ENCODE peak calls at places on chromosomes 7 and 10, in nine cellular contexts. V is K562, U is HCT116, X is GM23338, W is neuronal stem cell, A is mammary epithelial cell, L is IMR-90, O is H9, G is neural progenitor cell. S is an unnamed sample.

GRCh38 chr10:27258838-27259532 is 18.4 kb upstream of the ACBD5 start:
- DNase-seq in V (no peak), U (no peak), X (peak), W (no peak), A (no peak), L (no peak), O (peak), G (peak), S (no peak)

GRCh38 chr7:130668258-130669050 is at the start of gene COPG2:
- DNase-seq in V (peak), U (peak), X (peak), W (peak), A (peak), L (peak), O (peak), G (peak), S (peak)

GRCh38 chr7:77460057-77460486 is 43.9 kb upstream of the GSAP start:
- DNase-seq in V (no peak), U (peak), X (peak), W (no peak), A (no peak), L (no peak), O (no peak), G (no peak), S (peak)

GRCh38 chr10:31018977-31019376 is 12.7 kb downstream of the ZNF438 start:
- DNase-seq in V (no peak), U (no peak), X (no peak), W (no peak), A (peak), L (no peak), O (no peak), G (peak), S (peak)

GRCh38 chr10:14302035-14302434 is 28.7 kb downstream of the FRMD4A start:
- DNase-seq in V (no peak), U (no peak), X (peak), W (no peak), A (peak), L (peak), O (no peak), G (peak), S (no peak)

GRCh38 chr7:35446091-35446490 is 192.2 kb upstream of the TBX20 start:
- DNase-seq in V (no peak), U (no peak), X (peak), W (peak), A (no peak), L (no peak), O (no peak), G (peak), S (no peak)

GRCh38 chr10:110420401-110421193 is 77.1 kb upstream of the DUSP5 start:
- DNase-seq in V (no peak), U (no peak), X (no peak), W (no peak), A (peak), L (peak), O (no peak), G (no peak), S (no peak)

GRCh38 chr7:65307651-65308299 is 65.9 kb upstream of the ZNF92 start:
- DNase-seq in V (peak), U (peak), X (peak), W (peak), A (peak), L (peak), O (peak), G (peak), S (peak)

GRCh38 chr7:12646139-12646538 is 41.3 kb upstream of the ARL4A start:
- DNase-seq in V (no peak), U (no peak), X (peak), W (no peak), A (no peak), L (peak), O (no peak), G (peak), S (peak)

GRCh38 chr7:70749831-70750230 is 382.1 kb upstream of the GALNT17 start:
- DNase-seq in V (no peak), U (no peak), X (no peak), W (no peak), A (no peak), L (no peak), O (no peak), G (no peak), S (no peak)

GRCh38 chr7:148503900-148504487 is 86.6 kb upstream of the C7orf33 start:
- DNase-seq in V (peak), U (peak), X (peak), W (no peak), A (peak), L (peak), O (no peak), G (peak), S (no peak)

GRCh38 chr10:84238909-84239308 is 2.4 kb downstream of the LRIT1 start:
- DNase-seq in V (no peak), U (no peak), X (no peak), W (no peak), A (peak), L (peak), O (no peak), G (no peak), S (no peak)

GRCh38 chr10:69043931-69044531 is 43.9 kb upstream of the SRGN start:
- DNase-seq in V (no peak), U (no peak), X (no peak), W (no peak), A (no peak), L (no peak), O (no peak), G (no peak), S (no peak)

GRCh38 chr10:20630092-20630643 is 266.9 kb downstream of the NEBL start:
- DNase-seq in V (no peak), U (no peak), X (no peak), W (no peak), A (peak), L (no peak), O (no peak), G (no peak), S (no peak)

GRCh38 chr10:62961951-62962523 is 145.9 kb upstream of the EGR2 start:
- DNase-seq in V (no peak), U (no peak), X (no peak), W (no peak), A (no peak), L (no peak), O (no peak), G (peak), S (no peak)

GRCh38 chr7:74174606-74175082 is 488 bp downstream of the EIF4H start:
- DNase-seq in V (no peak), U (no peak), X (peak), W (peak), A (peak), L (peak), O (peak), G (peak), S (peak)

GRCh38 chr10:116076616-116077015 is 196.4 kb downstream of the GFRA1 start:
- DNase-seq in V (no peak), U (no peak), X (no peak), W (no peak), A (no peak), L (no peak), O (no peak), G (no peak), S (no peak)

GRCh38 chr7:133735222-133735621 is 391.9 kb upstream of the LRGUK start:
- DNase-seq in V (no peak), U (no peak), X (no peak), W (no peak), A (no peak), L (peak), O (no peak), G (no peak), S (no peak)

GRCh38 chr7:121605297-121605640 is 209.2 kb upstream of the FAM3C start:
- DNase-seq in V (no peak), U (no peak), X (no peak), W (no peak), A (peak), L (peak), O (no peak), G (no peak), S (peak)

GRCh38 chr7:108109216-108109908 is 20.8 kb downstream of the LAMB4 start:
- DNase-seq in V (no peak), U (peak), X (peak), W (no peak), A (no peak), L (no peak), O (no peak), G (peak), S (peak)

GRCh38 chr7:137130751-137131158 is 212.8 kb downstream of the PTN start:
- DNase-seq in V (no peak), U (no peak), X (peak), W (no peak), A (peak), L (peak), O (no peak), G (no peak), S (peak)

GRCh38 chr7:135716677-135717238 is 11.2 kb downstream of the SLC13A4 start:
- DNase-seq in V (no peak), U (no peak), X (no peak), W (no peak), A (peak), L (peak), O (no peak), G (no peak), S (no peak)

GRCh38 chr7:50953820-50954219 is 171.1 kb upstream of the GRB10 start:
- DNase-seq in V (no peak), U (no peak), X (no peak), W (no peak), A (peak), L (peak), O (no peak), G (peak), S (peak)

GRCh38 chr10:8138471-8138870 is 84.0 kb downstream of the GATA3 start:
- DNase-seq in V (no peak), U (no peak), X (no peak), W (no peak), A (peak), L (peak), O (no peak), G (no peak), S (no peak)

DNA sequence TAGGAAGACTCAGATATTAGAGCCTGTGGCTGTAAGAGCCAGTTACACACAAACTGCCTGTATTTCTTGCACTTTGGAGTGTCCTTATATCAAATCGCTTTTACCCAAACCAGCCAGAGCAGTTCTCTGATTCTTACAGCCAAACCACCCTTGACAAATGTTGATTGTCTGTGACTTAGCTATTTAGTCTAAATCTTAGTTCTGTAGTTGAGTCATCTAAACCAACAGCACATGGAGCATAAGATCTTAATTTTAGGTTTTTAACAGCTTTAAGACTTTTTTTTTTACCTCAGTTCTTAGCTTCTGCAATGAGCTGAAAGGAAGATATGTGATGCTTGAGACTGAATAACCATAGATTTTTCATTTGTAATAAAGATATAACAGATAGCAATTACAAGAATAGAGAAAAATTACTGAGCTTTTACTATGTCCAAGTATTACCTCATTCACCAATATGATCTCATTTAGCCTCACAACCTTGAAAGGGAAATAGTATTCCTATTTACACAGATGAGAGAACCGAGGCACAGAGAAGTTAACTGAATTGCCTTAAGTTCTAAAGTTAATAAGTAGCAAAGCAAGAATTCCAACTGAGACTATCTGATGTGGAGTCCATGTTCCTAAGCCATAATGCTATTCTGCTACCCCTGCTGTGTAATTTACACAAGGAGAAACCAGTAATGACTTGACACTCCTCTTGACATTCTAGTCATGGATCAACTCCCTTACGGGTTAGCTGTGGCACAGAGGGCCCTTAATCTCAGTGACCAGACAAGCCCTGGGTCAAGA is 60.9 kb downstream of the ABCB4 start:
- DNase-seq in V (no peak), U (no peak), X (no peak), W (no peak), A (no peak), L (peak), O (no peak), G (no peak), S (peak)
- H2AFZ ChIP-seq in V (no peak), U (no peak), X (no peak), W (peak), A (peak), L (no peak), O (no peak), G (no peak), S (no peak)

GRCh38 chr7:143499743-143500348 is 22.2 kb downstream of the TAS2R41 start:
- DNase-seq in V (no peak), U (no peak), X (no peak), W (no peak), A (no peak), L (no peak), O (no peak), G (no peak), S (no peak)
- H2AFZ ChIP-seq in V (peak), U (no peak), X (no peak), W (no peak), A (peak), L (no peak), O (no peak), G (no peak), S (no peak)

GRCh38 chr10:75746356-75746755 is 314.9 kb downstream of the LRMDA start:
- DNase-seq in V (no peak), U (no peak), X (no peak), W (no peak), A (no peak), L (no peak), O (no peak), G (no peak), S (peak)
- H2AFZ ChIP-seq in V (no peak), U (no peak), X (no peak), W (no peak), A (no peak), L (no peak), O (no peak), G (no peak), S (no peak)

GRCh38 chr10:113232928-113233511 is 283.0 kb downstream of the TCF7L2 start:
- DNase-seq in V (no peak), U (no peak), X (peak), W (no peak), A (no peak), L (no peak), O (no peak), G (no peak), S (no peak)
- H2AFZ ChIP-seq in V (no peak), U (no peak), X (peak), W (no peak), A (no peak), L (no peak), O (peak), G (no peak), S (no peak)

GRCh38 chr7:132576723-132577089 is 436 bp upstream of the PLXNA4 start:
- DNase-seq in V (no peak), U (no peak), X (peak), W (no peak), A (no peak), L (no peak), O (no peak), G (peak), S (no peak)
- H2AFZ ChIP-seq in V (no peak), U (no peak), X (peak), W (peak), A (no peak), L (peak), O (no peak), G (peak), S (no peak)

S was measured in HepG2.